ENCODE peak calls at places on chromosomes 5 and 9, in six cellular contexts. One of them, this sample, is unnamed.

GRCh38 chr9:107172979-107173347 is 110.1 kb upstream of the RAD23B start:
- DNase-seq in HepG2: no peak
- DNase-seq in H1: no peak
- DNase-seq in K562: no peak
- DNase-seq in GM12878: peak
- DNase-seq in HL-60: no peak
- DNase-seq in this sample: no peak

GRCh38 chr5:37197340-37198050 is 51.7 kb downstream of the CPLANE1 start:
- DNase-seq in HL-60: no peak
- DNase-seq in HepG2: no peak
- DNase-seq in H1: no peak
- DNase-seq in K562: no peak
- DNase-seq in GM12878: no peak
- DNase-seq in this sample: no peak

GRCh38 chr5:76755779-76756637 is 40.1 kb downstream of the F2R start:
- DNase-seq in K562: no peak
- DNase-seq in H1: no peak
- DNase-seq in HepG2: peak
- DNase-seq in HL-60: no peak
- DNase-seq in GM12878: no peak
- DNase-seq in this sample: no peak

GRCh38 chr5:83440826-83441225 is 30.7 kb upstream of the VCAN start:
- DNase-seq in H1: no peak
- DNase-seq in HL-60: no peak
- DNase-seq in HepG2: no peak
- DNase-seq in K562: no peak
- DNase-seq in GM12878: no peak
- DNase-seq in this sample: no peak

GRCh38 chr9:36192196-36192595 is 1.5 kb downstream of the CLTA start:
- DNase-seq in HepG2: no peak
- DNase-seq in H1: no peak
- DNase-seq in K562: no peak
- DNase-seq in GM12878: no peak
- DNase-seq in HL-60: no peak
- DNase-seq in this sample: no peak

GRCh38 chr5:55324815-55325418 is 17.1 kb downstream of the MTREX start:
- DNase-seq in H1: no peak
- DNase-seq in HL-60: no peak
- DNase-seq in GM12878: no peak
- DNase-seq in K562: peak
- DNase-seq in HepG2: peak
- DNase-seq in this sample: peak

GRCh38 chr9:33230756-33231691 is 8.9 kb upstream of the SPINK4 start:
- DNase-seq in GM12878: no peak
- DNase-seq in HepG2: no peak
- DNase-seq in HL-60: no peak
- DNase-seq in K562: no peak
- DNase-seq in H1: no peak
- DNase-seq in this sample: no peak

GRCh38 chr9:133333011-133333410 is 3.0 kb downstream of the SURF6 start:
- DNase-seq in GM12878: no peak
- DNase-seq in K562: no peak
- DNase-seq in HepG2: no peak
- DNase-seq in H1: no peak
- DNase-seq in HL-60: no peak
- DNase-seq in this sample: no peak

GRCh38 chr5:125349432-125349831 is 603.0 kb upstream of the ZNF608 start:
- DNase-seq in HepG2: no peak
- DNase-seq in K562: no peak
- DNase-seq in GM12878: no peak
- DNase-seq in H1: no peak
- DNase-seq in HL-60: no peak
- DNase-seq in this sample: no peak

GRCh38 chr5:36161317-36161716 is 9.4 kb downstream of the SKP2 start:
- DNase-seq in GM12878: no peak
- DNase-seq in HL-60: no peak
- DNase-seq in HepG2: no peak
- DNase-seq in K562: no peak
- DNase-seq in H1: no peak
- DNase-seq in this sample: no peak

GRCh38 chr5:42745426-42745825 is 11.2 kb upstream of the CCDC152 start:
- DNase-seq in GM12878: no peak
- DNase-seq in HL-60: no peak
- DNase-seq in H1: peak
- DNase-seq in HepG2: peak
- DNase-seq in K562: peak
- DNase-seq in this sample: no peak

GRCh38 chr9:88256216-88256615 is 117.9 kb upstream of the SPATA31C2 start:
- DNase-seq in HL-60: no peak
- DNase-seq in GM12878: no peak
- DNase-seq in H1: no peak
- DNase-seq in K562: no peak
- DNase-seq in HepG2: no peak
- DNase-seq in this sample: no peak

GRCh38 chr5:125700380-125700856 is 722.8 kb upstream of the GRAMD2B start:
- DNase-seq in HepG2: peak
- DNase-seq in GM12878: no peak
- DNase-seq in K562: no peak
- DNase-seq in H1: no peak
- DNase-seq in HL-60: no peak
- DNase-seq in this sample: no peak

GRCh38 chr9:92980085-92980745 is 32.9 kb downstream of the FGD3 start:
- DNase-seq in H1: no peak
- DNase-seq in GM12878: no peak
- DNase-seq in HepG2: no peak
- DNase-seq in HL-60: no peak
- DNase-seq in K562: no peak
- DNase-seq in this sample: no peak

GRCh38 chr5:176955895-176956294 is 50.7 kb downstream of the UIMC1 start:
- DNase-seq in HL-60: no peak
- DNase-seq in GM12878: no peak
- DNase-seq in H1: no peak
- DNase-seq in K562: no peak
- DNase-seq in HepG2: no peak
- DNase-seq in this sample: no peak

GRCh38 chr5:171310816-171311697 is 2.0 kb downstream of the TLX3 start:
- DNase-seq in HL-60: no peak
- DNase-seq in GM12878: no peak
- DNase-seq in H1: no peak
- DNase-seq in HepG2: no peak
- DNase-seq in K562: no peak
- DNase-seq in this sample: no peak

GRCh38 chr9:98850851-98851729 is 43.6 kb downstream of the GALNT12 start:
- DNase-seq in K562: peak
- DNase-seq in H1: no peak
- DNase-seq in HL-60: no peak
- DNase-seq in HepG2: no peak
- DNase-seq in GM12878: no peak
- DNase-seq in this sample: no peak

GRCh38 chr9:87086111-87086510 is 138.8 kb upstream of the GAS1 start:
- DNase-seq in HepG2: no peak
- DNase-seq in HL-60: no peak
- DNase-seq in K562: no peak
- DNase-seq in GM12878: no peak
- DNase-seq in H1: no peak
- DNase-seq in this sample: no peak

GRCh38 chr9:114189823-114190562 is 34.7 kb downstream of the COL27A1 start:
- DNase-seq in HL-60: no peak
- DNase-seq in H1: no peak
- DNase-seq in HepG2: no peak
- DNase-seq in GM12878: no peak
- DNase-seq in K562: no peak
- DNase-seq in this sample: no peak

GRCh38 chr5:115069087-115069968 is 100.4 kb downstream of the TRIM36 start:
- DNase-seq in HepG2: peak
- DNase-seq in HL-60: no peak
- DNase-seq in H1: no peak
- DNase-seq in K562: peak
- DNase-seq in GM12878: peak
- DNase-seq in this sample: peak

GRCh38 chr9:4489562-4489918 is 728 bp upstream of the SLC1A1 start:
- DNase-seq in GM12878: no peak
- DNase-seq in K562: no peak
- DNase-seq in H1: no peak
- DNase-seq in HepG2: no peak
- DNase-seq in HL-60: no peak
- DNase-seq in this sample: peak

GRCh38 chr5:9781882-9782281 is 151.7 kb upstream of the TAS2R1 start:
- DNase-seq in GM12878: no peak
- DNase-seq in H1: no peak
- DNase-seq in HL-60: no peak
- DNase-seq in K562: no peak
- DNase-seq in HepG2: no peak
- DNase-seq in this sample: no peak

GRCh38 chr5:6489786-6490185 is 41.1 kb downstream of the UBE2QL1 start:
- DNase-seq in HepG2: no peak
- DNase-seq in HL-60: no peak
- DNase-seq in H1: no peak
- DNase-seq in GM12878: no peak
- DNase-seq in K562: no peak
- DNase-seq in this sample: no peak

GRCh38 chr9:26535146-26535545 is 357.5 kb downstream of the CAAP1 start:
- DNase-seq in HL-60: no peak
- DNase-seq in HepG2: no peak
- DNase-seq in K562: no peak
- DNase-seq in H1: no peak
- DNase-seq in GM12878: no peak
- DNase-seq in this sample: no peak

GRCh38 chr5:161541-162110 is 29.7 kb upstream of the LRRC14B start:
- DNase-seq in H1: no peak
- DNase-seq in K562: no peak
- DNase-seq in HL-60: no peak
- DNase-seq in GM12878: no peak
- DNase-seq in HepG2: no peak
- DNase-seq in this sample: no peak

GRCh38 chr5:40046792-40047191 is 622.0 kb upstream of the DAB2 start:
- DNase-seq in HL-60: no peak
- DNase-seq in H1: no peak
- DNase-seq in HepG2: no peak
- DNase-seq in GM12878: no peak
- DNase-seq in K562: no peak
- DNase-seq in this sample: no peak

GRCh38 chr5:73378070-73378469 is 70.5 kb downstream of the FOXD1 start:
- DNase-seq in HL-60: no peak
- DNase-seq in K562: no peak
- DNase-seq in H1: no peak
- DNase-seq in GM12878: no peak
- DNase-seq in HepG2: no peak
- DNase-seq in this sample: no peak

GRCh38 chr5:78546597-78546996 is 102.0 kb downstream of the LHFPL2 start:
- DNase-seq in K562: no peak
- DNase-seq in HepG2: peak
- DNase-seq in GM12878: no peak
- DNase-seq in H1: no peak
- DNase-seq in HL-60: no peak
- DNase-seq in this sample: no peak

GRCh38 chr9:99720455-99721050 is 101.1 kb upstream of the NR4A3 start:
- DNase-seq in HepG2: no peak
- DNase-seq in GM12878: peak
- DNase-seq in HL-60: no peak
- DNase-seq in K562: no peak
- DNase-seq in H1: no peak
- DNase-seq in this sample: no peak

GRCh38 chr5:112709416-112709815 is 28.3 kb upstream of the APC start:
- DNase-seq in HepG2: no peak
- DNase-seq in K562: no peak
- DNase-seq in H1: no peak
- DNase-seq in GM12878: no peak
- DNase-seq in HL-60: no peak
- DNase-seq in this sample: no peak

GRCh38 chr9:73565026-73565425 is 413.4 kb downstream of the ANXA1 start:
- DNase-seq in H1: no peak
- DNase-seq in K562: no peak
- DNase-seq in HepG2: no peak
- DNase-seq in GM12878: no peak
- DNase-seq in HL-60: no peak
- DNase-seq in this sample: no peak

GRCh38 chr5:169626779-169627178 is 10.3 kb upstream of the DOCK2 start:
- DNase-seq in HepG2: no peak
- DNase-seq in H1: no peak
- DNase-seq in HL-60: no peak
- DNase-seq in GM12878: no peak
- DNase-seq in K562: no peak
- DNase-seq in this sample: no peak
- TF ChIP-seq GABPA in HepG2: no peak
- TF ChIP-seq GABPA in H1: no peak
- TF ChIP-seq GABPA in HL-60: no peak
- TF ChIP-seq GABPA in GM12878: no peak
- TF ChIP-seq GABPA in K562: no peak
- TF ChIP-seq GABPA in this sample: peak

GRCh38 chr5:160703547-160704189 is 148.3 kb downstream of the ATP10B start:
- DNase-seq in K562: no peak
- DNase-seq in H1: no peak
- DNase-seq in GM12878: no peak
- DNase-seq in HL-60: no peak
- DNase-seq in HepG2: no peak
- DNase-seq in this sample: no peak
- TF ChIP-seq GABPA in K562: no peak
- TF ChIP-seq GABPA in H1: no peak
- TF ChIP-seq GABPA in GM12878: no peak
- TF ChIP-seq GABPA in HL-60: no peak
- TF ChIP-seq GABPA in HepG2: no peak
- TF ChIP-seq GABPA in this sample: no peak

GRCh38 chr5:14359069-14360043 is 216.2 kb downstream of the TRIO start:
- DNase-seq in H1: no peak
- DNase-seq in GM12878: no peak
- DNase-seq in HepG2: no peak
- DNase-seq in HL-60: no peak
- DNase-seq in K562: no peak
- DNase-seq in this sample: no peak
- TF ChIP-seq GABPA in H1: no peak
- TF ChIP-seq GABPA in GM12878: no peak
- TF ChIP-seq GABPA in HepG2: no peak
- TF ChIP-seq GABPA in HL-60: no peak
- TF ChIP-seq GABPA in K562: no peak
- TF ChIP-seq GABPA in this sample: no peak

GRCh38 chr5:93580387-93581100 is 475 bp downstream of the NR2F1-AS1 start:
- DNase-seq in HepG2: no peak
- DNase-seq in K562: no peak
- DNase-seq in GM12878: no peak
- DNase-seq in H1: no peak
- DNase-seq in HL-60: no peak
- DNase-seq in this sample: peak

GRCh38 chr5:93578179-93578812 is 2.7 kb downstream of the NR2F1-AS1 start:
- DNase-seq in GM12878: no peak
- DNase-seq in K562: no peak
- DNase-seq in HepG2: no peak
- DNase-seq in HL-60: no peak
- DNase-seq in H1: no peak
- DNase-seq in this sample: no peak

GRCh38 chr5:93579561-93580386 is 1.2 kb downstream of the NR2F1-AS1 start:
- DNase-seq in HepG2: no peak
- DNase-seq in GM12878: no peak
- DNase-seq in H1: no peak
- DNase-seq in HL-60: no peak
- DNase-seq in K562: no peak
- DNase-seq in this sample: peak

GRCh38 chr5:93577807-93578178 is 3.2 kb downstream of the NR2F1-AS1 start:
- DNase-seq in K562: no peak
- DNase-seq in H1: no peak
- DNase-seq in GM12878: no peak
- DNase-seq in HL-60: no peak
- DNase-seq in HepG2: no peak
- DNase-seq in this sample: no peak

GRCh38 chr5:93578813-93579560 is 2.0 kb downstream of the NR2F1-AS1 start:
- DNase-seq in K562: no peak
- DNase-seq in GM12878: no peak
- DNase-seq in HepG2: no peak
- DNase-seq in HL-60: no peak
- DNase-seq in H1: no peak
- DNase-seq in this sample: peak
- TF ChIP-seq GABPA in K562: no peak
- TF ChIP-seq GABPA in GM12878: no peak
- TF ChIP-seq GABPA in HepG2: no peak
- TF ChIP-seq GABPA in HL-60: no peak
- TF ChIP-seq GABPA in H1: no peak
- TF ChIP-seq GABPA in this sample: no peak